ENCODE peak calls at places on chromosome 22, in four cellular contexts. Z is H1, W is GM12878, N is HepG2. T is an unnamed sample.

GRCh38 chr22:50206599-50206998 is 5.8 kb downstream of the SELENOO start:
- DNase-seq in Z (peak), W (no peak), N (peak), T (no peak)

GRCh38 chr22:50622723-50623327 is 5.1 kb downstream of the ARSA start:
- DNase-seq in Z (no peak), W (no peak), N (peak), T (no peak)

GRCh38 chr22:19066531-19067271 is 55.5 kb downstream of the DGCR2 start:
- DNase-seq in Z (no peak), W (no peak), N (no peak), T (no peak)

GRCh38 chr22:19844423-19845368 is 10.0 kb downstream of the GNB1L start:
- DNase-seq in Z (no peak), W (no peak), N (no peak), T (no peak)

GRCh38 chr22:28006271-28006670 is 87.2 kb upstream of the PITPNB start:
- DNase-seq in Z (no peak), W (no peak), N (no peak), T (no peak)

GRCh38 chr22:47392054-47392347 is 629.6 kb downstream of the TBC1D22A start:
- DNase-seq in Z (no peak), W (no peak), N (no peak), T (no peak)

GRCh38 chr22:25193130-25193529 is 6.5 kb upstream of the CRYBB3 start:
- DNase-seq in Z (no peak), W (no peak), N (no peak), T (no peak)

GRCh38 chr22:31861226-31861840 is 83.0 kb upstream of the YWHAH start:
- DNase-seq in Z (no peak), W (no peak), N (no peak), T (no peak)

GRCh38 chr22:20174785-20175596 is 24.1 kb upstream of the CCDC188 start:
- DNase-seq in Z (no peak), W (no peak), N (no peak), T (no peak)

GRCh38 chr22:49934891-49935557 is 16.6 kb downstream of the CRELD2 start:
- DNase-seq in Z (no peak), W (no peak), N (no peak), T (peak)

GRCh38 chr22:48931452-48931851 is 896.2 kb downstream of the BRD1 start:
- DNase-seq in Z (no peak), W (no peak), N (no peak), T (no peak)

GRCh38 chr22:17159504-17159951 is 451 bp upstream of the HDHD5 start:
- DNase-seq in Z (no peak), W (no peak), N (no peak), T (no peak)

GRCh38 chr22:36028646-36029405 is at the start of gene RBFOX2:
- DNase-seq in Z (peak), W (no peak), N (peak), T (peak)
- TF ChIP-seq POLR2A in Z (no peak), W (no peak), N (peak), T (no peak)

DNA sequence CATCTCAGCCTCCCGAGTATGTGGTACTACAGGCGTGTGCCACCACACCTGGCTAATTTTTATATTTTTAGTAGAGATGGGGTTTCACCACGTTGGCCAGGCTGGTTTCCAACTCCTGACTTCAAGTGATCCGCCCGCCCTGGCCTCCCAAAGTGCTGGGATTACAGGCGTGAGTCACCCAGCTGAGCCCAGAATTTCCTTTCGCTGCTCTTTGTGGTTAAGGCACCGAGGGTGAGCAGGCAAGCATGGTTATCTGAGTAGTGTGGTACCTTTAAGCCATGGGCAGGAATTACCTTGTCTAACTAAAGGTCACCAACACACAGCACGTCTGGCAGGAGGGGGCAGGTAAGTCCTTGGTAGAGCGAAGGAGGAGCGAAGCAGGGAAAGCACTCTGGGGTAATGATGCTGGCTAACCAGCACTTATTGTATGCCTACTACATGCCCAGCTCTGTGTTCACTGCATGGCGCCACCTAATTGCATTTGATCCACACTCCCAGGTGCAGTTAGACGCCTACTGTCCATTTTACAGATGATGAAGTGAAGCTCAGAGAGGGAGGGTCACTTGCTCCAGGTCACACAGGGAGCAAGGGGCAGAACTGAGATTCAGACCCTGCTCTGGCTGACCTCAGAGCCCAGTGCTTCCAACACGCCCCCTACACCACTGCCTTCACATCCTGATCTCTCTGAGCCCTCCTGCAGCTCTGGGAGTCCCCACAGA is 45.7 kb downstream of the TRIOBP start:
- DNase-seq in Z (no peak), W (no peak), N (no peak), T (no peak)
- TF ChIP-seq POLR2AphosphoS5 in Z (no peak), W (no peak), N (no peak), T (no peak)

DNA sequence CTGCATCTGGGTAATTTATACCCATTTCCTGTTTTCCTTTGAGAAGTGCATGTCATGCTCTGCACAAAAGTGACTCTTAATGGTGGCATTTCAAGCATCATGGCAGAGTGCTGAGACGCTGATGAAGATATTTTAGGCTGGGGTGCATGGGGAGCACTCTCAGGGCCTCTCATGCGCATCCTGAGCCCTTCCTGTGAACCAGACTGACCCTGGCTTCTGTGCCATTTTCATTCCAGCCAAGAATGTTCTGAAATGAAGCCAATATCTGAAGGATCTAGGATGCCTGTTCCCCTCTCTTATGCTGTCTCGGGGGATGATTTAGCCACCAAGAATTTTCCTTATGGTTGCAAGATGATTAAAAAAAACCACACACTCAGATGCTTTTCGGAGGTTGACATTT is 61.5 kb downstream of the MIAT start:
- DNase-seq in Z (no peak), W (no peak), N (no peak), T (no peak)
- TF ChIP-seq TAF1 in Z (no peak), W (no peak), N (no peak), T (no peak)

DNA sequence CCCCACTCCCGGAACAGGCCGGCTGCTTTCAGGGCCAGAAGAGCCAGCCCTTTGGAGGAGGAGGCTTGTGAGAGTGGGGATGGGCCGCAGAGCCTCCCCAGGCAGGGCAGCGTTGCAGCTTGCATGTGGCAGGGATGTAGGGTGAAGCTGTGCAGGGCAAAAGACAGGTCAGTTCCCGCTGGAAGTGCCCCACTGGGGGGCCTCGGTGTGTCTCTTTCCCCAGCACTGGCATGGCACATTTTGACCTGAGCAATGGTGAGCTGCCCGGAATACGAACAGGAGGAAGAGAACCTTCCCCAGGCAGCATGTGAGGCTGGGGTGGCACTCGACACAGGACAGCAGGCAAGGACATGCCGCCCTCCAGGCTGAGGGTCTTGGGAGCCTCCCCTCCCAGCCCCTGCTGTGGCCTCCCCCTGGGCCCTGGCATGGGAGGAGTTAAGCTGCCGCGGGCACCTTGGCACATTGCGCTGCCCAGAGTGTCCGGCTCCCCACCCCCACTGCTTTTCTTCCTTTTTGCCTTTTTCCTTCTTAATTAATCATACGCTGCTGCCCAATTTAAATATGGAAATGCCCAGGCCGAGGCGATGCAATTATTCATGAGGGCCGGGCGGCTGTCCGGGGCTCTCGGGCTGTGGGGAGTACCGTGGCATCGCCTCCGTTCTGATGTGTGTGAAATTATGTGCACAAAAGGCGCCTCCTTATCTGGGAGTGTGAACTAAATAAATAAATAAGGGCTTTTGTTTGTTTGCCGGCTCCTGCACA is 76.0 kb upstream of the WNT7B start:
- DNase-seq in Z (no peak), W (no peak), N (no peak), T (no peak)
- TF ChIP-seq POLR2A in Z (no peak), W (no peak), N (no peak), T (no peak)

GRCh38 chr22:45497746-45498145 is 4.9 kb upstream of the FBLN1 start:
- DNase-seq in Z (no peak), W (no peak), N (no peak), T (no peak)

GRCh38 chr22:45502215-45503070 is at the start of gene FBLN1:
- DNase-seq in Z (no peak), W (no peak), N (peak), T (no peak)

GRCh38 chr22:45497268-45497667 is 5.4 kb upstream of the FBLN1 start:
- DNase-seq in Z (no peak), W (no peak), N (no peak), T (no peak)

GRCh38 chr22:45496451-45496941 is 6.2 kb upstream of the FBLN1 start:
- DNase-seq in Z (no peak), W (no peak), N (peak), T (no peak)

GRCh38 chr22:45499746-45500145 is 2.9 kb upstream of the FBLN1 start:
- DNase-seq in Z (no peak), W (no peak), N (no peak), T (no peak)
- TF ChIP-seq POLR2AphosphoS5 in Z (no peak), W (no peak), N (no peak), T (no peak)